ENCODE peak calls at places on chromosome 20, in ten cellular contexts. D is PC-3, V is GM23248, U is A549, C is thoracic aorta, X is fibroblast of lung, E is heart right ventricle, A is colonic mucosa, I is pancreas, R is neural progenitor cell. M is an unnamed sample.

GRCh38 chr20:60062431-60063336 is 104.5 kb downstream of the CDH26 start:
- DNase-seq in D (no peak), V (peak; percentile 86), U (no peak), C (no peak), X (peak; percentile 79), E (no peak), A (no peak), I (no peak), R (no peak), M (peak; percentile 78)

GRCh38 chr20:10352934-10353866 is 80.8 kb downstream of the MKKS start:
- DNase-seq in D (no peak), V (no peak), U (peak; percentile 31), C (no peak), X (peak; percentile 44), E (no peak), A (no peak), I (no peak), R (peak; percentile 19), M (no peak)

GRCh38 chr20:23998392-23998791 is 9.8 kb upstream of the GGTLC1 start:
- DNase-seq in D (no peak), V (no peak), U (no peak), C (no peak), X (no peak), E (no peak), A (no peak), I (no peak), R (no peak), M (no peak)

GRCh38 chr20:22446613-22447447 is 137.5 kb downstream of the FOXA2 start:
- DNase-seq in D (no peak), V (no peak), U (no peak), C (no peak), X (no peak), E (no peak), A (no peak), I (no peak), R (no peak), M (no peak)

GRCh38 chr20:35225319-35226125 is 968 bp upstream of the MMP24 start:
- DNase-seq in D (no peak), V (no peak), U (no peak), C (no peak), X (no peak), E (no peak), A (no peak), I (no peak), R (no peak), M (no peak)

GRCh38 chr20:36604952-36605308 is 649 bp upstream of the RAB5IF start:
- DNase-seq in D (no peak), V (no peak), U (no peak), C (no peak), X (no peak), E (peak; percentile 28), A (peak; percentile 49), I (peak; percentile 43), R (peak; percentile 13), M (no peak)

GRCh38 chr20:32129863-32130262 is 20.3 kb downstream of the TM9SF4 start:
- DNase-seq in D (no peak), V (no peak), U (no peak), C (no peak), X (no peak), E (no peak), A (no peak), I (no peak), R (no peak), M (no peak)

GRCh38 chr20:34595377-34596184 is 37.1 kb downstream of the MAP1LC3A start:
- DNase-seq in D (no peak), V (no peak), U (no peak), C (no peak), X (no peak), E (no peak), A (no peak), I (no peak), R (no peak), M (no peak)

GRCh38 chr20:24755411-24755922 is 193.6 kb upstream of the CST7 start:
- DNase-seq in D (no peak), V (no peak), U (no peak), C (no peak), X (peak; percentile 83), E (no peak), A (no peak), I (peak; percentile 11), R (peak; percentile 40), M (no peak)

GRCh38 chr20:47335251-47336012 is 21.1 kb downstream of the ZMYND8 start:
- DNase-seq in D (no peak), V (peak; percentile 70), U (no peak), C (no peak), X (no peak), E (no peak), A (no peak), I (no peak), R (no peak), M (peak; percentile 42)

GRCh38 chr20:47330933-47331708 is 25.4 kb downstream of the ZMYND8 start:
- DNase-seq in D (peak; percentile 85), V (peak; percentile 95), U (peak; percentile 82), C (no peak), X (peak; percentile 92), E (no peak), A (peak; percentile 37), I (no peak), R (no peak), M (peak; percentile 79)

GRCh38 chr20:47332381-47333206 is 23.9 kb downstream of the ZMYND8 start:
- DNase-seq in D (no peak), V (no peak), U (no peak), C (no peak), X (no peak), E (no peak), A (no peak), I (no peak), R (no peak), M (no peak)

GRCh38 chr20:47336013-47336754 is 20.3 kb downstream of the ZMYND8 start:
- DNase-seq in D (no peak), V (peak; percentile 93), U (no peak), C (no peak), X (peak; percentile 84), E (peak; percentile 28), A (no peak), I (no peak), R (no peak), M (peak; percentile 72)

GRCh38 chr20:47334022-47334551 is 22.4 kb downstream of the ZMYND8 start:
- DNase-seq in D (peak; percentile 98), V (peak; percentile 92), U (peak; percentile 77), C (no peak), X (peak; percentile 97), E (no peak), A (no peak), I (no peak), R (no peak), M (peak; percentile 91)
- H3K4me1 ChIP-seq in D (peaks cover 47% of the 10 kb centered on the region), V (peaks cover 64% of the 10 kb centered on the region), U (peaks cover 70% of the 10 kb centered on the region), C (peaks cover 36% of the 10 kb centered on the region), X (peaks cover 33% of the 10 kb centered on the region), E (peaks cover 95% of the 10 kb centered on the region), A (peaks cover 14% of the 10 kb centered on the region), I (peaks cover 2% of the 10 kb centered on the region), R (peaks cover 14% of the 10 kb centered on the region), M (peaks cover 64% of the 10 kb centered on the region)

DNA sequence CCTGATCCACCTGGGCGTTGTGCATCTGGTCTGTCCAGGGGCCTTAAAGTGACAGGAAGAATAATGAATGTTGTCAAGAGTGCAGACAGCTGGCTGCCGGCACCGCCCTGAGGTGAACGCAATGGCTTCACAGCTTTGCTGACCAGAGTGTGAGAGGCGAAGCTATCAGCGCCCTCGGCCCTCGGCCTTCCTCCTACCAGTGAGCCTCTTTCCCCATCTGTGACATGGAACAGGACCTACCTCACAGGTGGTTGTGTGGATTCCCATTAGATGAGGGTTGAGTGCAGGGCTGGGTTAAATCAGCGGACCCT is 54.8 kb downstream of the CTCFL start:
- DNase-seq in D (no peak), V (no peak), U (no peak), C (no peak), X (no peak), E (no peak), A (no peak), I (no peak), R (peak; percentile 27), M (no peak)
- H3K4me3 ChIP-seq in D (no peak overlapping the region), V (no peak overlapping the region), U (no peak overlapping the region), C (no peak overlapping the region), X (no peak overlapping the region), E (no peak overlapping the region), A (no peak overlapping the region), I (no peak overlapping the region), R (no peak overlapping the region), M (no peak overlapping the region)

DNA sequence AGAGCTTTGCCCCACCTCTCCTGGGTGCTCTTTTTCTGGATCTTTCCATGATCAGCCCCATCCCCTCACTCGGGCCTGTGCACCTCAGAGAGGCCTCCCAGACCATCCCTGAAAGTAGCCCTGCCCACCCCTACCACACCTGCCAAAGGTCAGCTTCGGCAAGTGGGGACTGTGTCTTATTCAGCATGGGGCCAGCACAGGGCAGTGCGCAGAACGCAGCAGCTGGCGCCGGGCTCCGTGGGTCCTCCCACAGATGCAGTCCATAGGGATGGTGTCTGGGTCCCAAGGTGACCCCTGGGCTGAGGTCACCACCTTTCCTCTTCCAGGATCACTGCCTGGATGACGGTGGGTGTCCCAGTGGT is 79.4 kb downstream of the CEBPB start:
- DNase-seq in D (no peak), V (no peak), U (no peak), C (no peak), X (no peak), E (no peak), A (no peak), I (no peak), R (no peak), M (no peak)
- H3K4me1 ChIP-seq in D (peaks cover 18% of the 10 kb centered on the region), V (peaks cover 14% of the 10 kb centered on the region), U (peaks cover 37% of the 10 kb centered on the region), C (peaks cover 2% of the 10 kb centered on the region), X (peaks cover 7% of the 10 kb centered on the region), E (peaks cover 12% of the 10 kb centered on the region), A (peaks cover 6% of the 10 kb centered on the region), I (peaks cover 6% of the 10 kb centered on the region), R (peaks cover 8% of the 10 kb centered on the region), M (peaks cover 26% of the 10 kb centered on the region)

GRCh38 chr20:41141153-41141815 is 3.9 kb downstream of the PLCG1 start:
- DNase-seq in D (no peak), V (peak; percentile 31), U (no peak), C (no peak), X (peak; percentile 72), E (peak; percentile 60), A (no peak), I (no peak), R (no peak), M (peak; percentile 19)

GRCh38 chr20:41143354-41143753 is 6.0 kb downstream of the PLCG1 start:
- DNase-seq in D (no peak), V (no peak), U (no peak), C (no peak), X (no peak), E (no peak), A (no peak), I (no peak), R (no peak), M (no peak)

GRCh38 chr20:41145317-41145716 is 8.0 kb downstream of the PLCG1 start:
- DNase-seq in D (no peak), V (no peak), U (no peak), C (no peak), X (no peak), E (no peak), A (no peak), I (no peak), R (no peak), M (no peak)

GRCh38 chr20:41142241-41142640 is 4.9 kb downstream of the PLCG1 start:
- DNase-seq in D (no peak), V (no peak), U (no peak), C (no peak), X (no peak), E (no peak), A (no peak), I (no peak), R (no peak), M (no peak)

GRCh38 chr20:41142914-41143313 is 5.6 kb downstream of the PLCG1 start:
- DNase-seq in D (no peak), V (no peak), U (no peak), C (no peak), X (no peak), E (no peak), A (no peak), I (no peak), R (no peak), M (no peak)
- H3K4me3 ChIP-seq in D (no peak overlapping the region), V (no peak overlapping the region), U (no peak overlapping the region), C (no peak overlapping the region), X (no peak overlapping the region), E (no peak overlapping the region), A (no peak overlapping the region), I (no peak overlapping the region), R (no peak overlapping the region), M (no peak overlapping the region)